ENCODE peak calls at places on chromosome 21, in four cellular contexts. D, N, G and F are unnamed samples.

GRCh38 chr21:33135925-33136324 is 66.0 kb downstream of the OLIG1 start:
- DNase-seq in D (no peak), N (no peak), G (no peak), F (no peak)

GRCh38 chr21:37072239-37072987 is 458 bp downstream of the PIGP start:
- DNase-seq in D (no peak), N (peak), G (peak), F (peak)

GRCh38 chr21:14259669-14260458 is 43.9 kb downstream of the RBM11 start:
- DNase-seq in D (no peak), N (no peak), G (peak), F (no peak)

GRCh38 chr21:25412090-25412489 is 195.2 kb downstream of the MRPL39 start:
- DNase-seq in D (no peak), N (no peak), G (no peak), F (no peak)

GRCh38 chr21:29233611-29234540 is 64.8 kb upstream of the BACH1 start:
- DNase-seq in D (no peak), N (no peak), G (no peak), F (no peak)

GRCh38 chr21:33403128-33403785 is at the start of gene IFNGR2:
- DNase-seq in D (peak), N (no peak), G (no peak), F (no peak)

GRCh38 chr21:36749935-36750578 is 51.1 kb downstream of the SIM2 start:
- DNase-seq in D (peak), N (no peak), G (no peak), F (no peak)

GRCh38 chr21:17759546-17760178 is 59.5 kb downstream of the C21orf91 start:
- DNase-seq in D (no peak), N (no peak), G (no peak), F (no peak)

GRCh38 chr21:40967771-40968170 is 120.8 kb upstream of the DSCAM start:
- DNase-seq in D (no peak), N (no peak), G (no peak), F (no peak)

GRCh38 chr21:36542312-36543101 is 62.6 kb upstream of the CLDN14 start:
- DNase-seq in D (no peak), N (peak), G (no peak), F (no peak)

GRCh38 chr21:28822064-28822402 is 170.6 kb downstream of the LTN1 start:
- DNase-seq in D (no peak), N (no peak), G (no peak), F (no peak)

GRCh38 chr21:36065497-36066036 is 4.3 kb upstream of the CBR1 start:
- DNase-seq in D (no peak), N (no peak), G (no peak), F (no peak)

GRCh38 chr21:32900814-32901213 is 124.9 kb upstream of the OLIG2 start:
- DNase-seq in D (no peak), N (no peak), G (no peak), F (no peak)

GRCh38 chr21:36246080-36246631 is 73.8 kb upstream of the MORC3 start:
- DNase-seq in D (no peak), N (peak), G (no peak), F (peak)

GRCh38 chr21:37060296-37060695 is 12.6 kb downstream of the PIGP start:
- DNase-seq in D (no peak), N (no peak), G (peak), F (peak)

GRCh38 chr21:24428539-24429186 is 1178.6 kb downstream of the MRPL39 start:
- DNase-seq in D (no peak), N (no peak), G (no peak), F (no peak)

GRCh38 chr21:28975401-28975800 is 17.3 kb downstream of the LTN1 start:
- DNase-seq in D (no peak), N (no peak), G (no peak), F (no peak)

GRCh38 chr21:21406918-21407317 is 408.7 kb downstream of the NCAM2 start:
- DNase-seq in D (no peak), N (no peak), G (no peak), F (no peak)

GRCh38 chr21:15894596-15894995 is 164.8 kb downstream of the USP25 start:
- DNase-seq in D (no peak), N (no peak), G (no peak), F (no peak)

GRCh38 chr21:15895142-15896106 is 165.6 kb downstream of the USP25 start:
- DNase-seq in D (no peak), N (no peak), G (no peak), F (no peak)

GRCh38 chr21:15896501-15896900 is 166.7 kb downstream of the USP25 start:
- DNase-seq in D (no peak), N (no peak), G (no peak), F (no peak)

DNA sequence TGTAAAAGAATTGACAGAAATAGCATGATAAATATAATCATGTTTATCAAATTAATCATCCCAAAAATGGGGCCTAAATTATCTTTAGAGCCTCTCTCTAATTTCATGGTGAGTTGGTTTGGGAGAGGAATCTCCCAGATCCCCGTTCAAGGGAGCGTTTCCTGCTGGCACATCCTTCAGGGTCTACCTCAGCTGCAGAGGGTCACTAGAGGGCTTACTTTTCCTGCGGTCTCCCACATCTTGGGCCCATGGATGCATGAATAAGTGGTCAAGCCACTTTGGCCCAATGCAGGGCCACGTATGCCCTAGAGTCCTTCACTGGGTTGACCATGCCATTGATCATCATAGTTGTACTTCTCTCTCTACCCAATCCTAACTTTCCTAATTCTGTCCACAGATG is 164.1 kb downstream of the USP25 start:
- DNase-seq in D (no peak), N (no peak), G (no peak), F (no peak)
- TF ChIP-seq POLR2A in D (no peak), N (no peak), G (no peak), F (no peak)

GRCh38 chr21:44727321-44727720 is 15.9 kb upstream of the TSPEAR start:
- DNase-seq in D (no peak), N (no peak), G (no peak), F (peak)

GRCh38 chr21:44727757-44728156 is 16.4 kb upstream of the TSPEAR start:
- DNase-seq in D (peak), N (no peak), G (no peak), F (no peak)

GRCh38 chr21:44724926-44725325 is 13.6 kb upstream of the TSPEAR start:
- DNase-seq in D (no peak), N (no peak), G (no peak), F (peak)

GRCh38 chr21:44728716-44729115 is 17.3 kb upstream of the TSPEAR start:
- DNase-seq in D (no peak), N (no peak), G (no peak), F (peak)

DNA sequence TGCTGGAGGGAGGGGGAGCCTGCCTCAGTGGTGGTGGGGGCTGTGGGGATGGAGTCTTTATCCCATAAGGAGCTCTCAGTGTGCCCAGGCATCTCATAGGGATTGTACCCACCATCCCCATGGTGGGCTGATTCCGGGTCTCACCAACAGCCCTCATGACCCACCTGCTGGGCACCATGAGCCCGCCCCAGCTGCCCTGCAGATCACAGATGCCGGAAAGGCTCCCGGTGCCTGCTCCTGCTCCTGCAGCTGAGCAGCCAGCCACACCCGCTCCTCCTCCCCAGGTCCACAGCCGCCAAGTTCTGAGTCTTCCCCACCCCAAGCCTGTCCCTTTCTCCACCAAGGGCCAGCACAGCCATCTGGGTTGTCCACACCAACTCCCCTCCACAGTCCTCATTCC is 15.4 kb upstream of the TSPEAR start:
- DNase-seq in D (peak), N (no peak), G (no peak), F (peak)
- H3K4me3 ChIP-seq in D (no peak), N (no peak), G (no peak), F (no peak)

GRCh38 chr21:34890258-34890723 is 158.8 kb downstream of the RUNX1 start:
- DNase-seq in D (no peak), N (no peak), G (no peak), F (no peak)
- TF ChIP-seq CTCF in D (peak), N (no peak), G (no peak), F (no peak)

GRCh38 chr21:27024971-27025370 is 58.1 kb upstream of the ADAMTS5 start:
- DNase-seq in D (no peak), N (no peak), G (no peak), F (no peak)

GRCh38 chr21:27023186-27023585 is 56.3 kb upstream of the ADAMTS5 start:
- DNase-seq in D (no peak), N (no peak), G (no peak), F (no peak)

GRCh38 chr21:27021801-27022200 is 54.9 kb upstream of the ADAMTS5 start:
- DNase-seq in D (no peak), N (no peak), G (no peak), F (no peak)

GRCh38 chr21:27024316-27024715 is 57.4 kb upstream of the ADAMTS5 start:
- DNase-seq in D (no peak), N (no peak), G (no peak), F (no peak)

DNA sequence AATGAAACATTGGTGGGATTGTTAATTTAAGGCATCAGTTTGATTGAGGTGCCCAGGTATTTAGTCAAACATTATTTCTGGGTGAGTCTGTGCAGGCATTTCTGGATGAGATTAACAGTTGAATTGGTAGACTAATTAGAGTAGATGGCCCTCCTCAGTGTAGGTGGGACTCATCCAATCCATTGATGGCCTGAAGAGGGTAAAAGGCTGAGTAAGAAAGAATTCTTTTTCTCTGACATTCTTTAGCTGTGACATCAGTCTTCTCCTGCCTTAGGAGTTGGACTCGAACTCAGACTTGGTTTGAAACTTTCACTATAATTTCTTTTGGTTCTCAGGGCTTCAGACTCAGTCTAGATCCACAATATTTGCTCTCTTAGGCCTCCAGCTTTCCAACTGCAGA is 59.6 kb upstream of the ADAMTS5 start:
- DNase-seq in D (no peak), N (no peak), G (no peak), F (no peak)
- TF ChIP-seq POLR2A in D (no peak), N (no peak), G (no peak), F (no peak)

DNA sequence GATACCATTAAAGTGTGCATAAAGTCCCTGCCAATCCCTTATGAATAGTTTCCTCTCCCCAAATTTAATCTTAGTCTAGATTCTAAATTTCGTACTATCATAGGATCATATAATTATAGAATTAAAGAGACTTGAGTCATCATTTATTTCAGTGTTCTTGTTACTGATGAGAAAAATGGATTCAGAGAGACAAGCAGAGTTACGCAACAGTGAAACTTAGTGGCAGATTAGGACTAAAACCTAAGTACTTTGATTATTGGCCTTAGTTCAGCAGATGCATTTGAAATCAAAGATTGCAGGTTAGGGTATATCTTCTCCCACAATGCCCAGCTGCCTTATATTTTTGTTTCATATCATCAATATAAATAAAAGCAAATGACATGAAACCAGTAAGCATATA is 843 bp upstream of the KRTAP19-7 start:
- DNase-seq in D (no peak), N (no peak), G (no peak), F (no peak)
- H3K4me3 ChIP-seq in D (no peak), N (no peak), G (no peak), F (no peak)

GRCh38 chr21:45319461-45320211 is 31.9 kb upstream of the POFUT2 start:
- DNase-seq in D (peak), N (no peak), G (no peak), F (no peak)
- TF ChIP-seq CTCF in D (no peak), N (no peak), G (no peak), F (no peak)

DNA sequence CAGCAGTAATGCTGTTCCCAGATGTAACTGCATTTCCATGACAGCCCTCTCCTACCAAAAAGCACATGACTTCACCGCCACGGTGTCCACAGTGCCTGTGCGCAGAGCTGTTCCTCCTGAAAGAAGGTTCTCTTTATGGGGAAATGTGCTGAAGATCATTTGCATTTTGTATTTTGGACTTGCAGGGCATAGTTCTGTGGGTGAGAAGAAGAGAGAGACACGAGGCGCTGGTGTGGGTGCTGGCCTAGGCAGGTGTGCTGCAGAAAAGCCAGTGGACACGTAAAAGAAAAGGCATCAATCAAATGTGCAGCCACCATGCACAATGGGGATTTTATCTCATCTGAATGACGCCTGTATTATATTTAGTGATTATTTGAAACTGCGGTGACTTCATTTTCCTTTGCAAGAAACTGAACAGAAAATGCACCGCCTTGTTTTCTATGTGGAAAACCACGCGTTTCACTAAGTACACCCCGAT is 21.3 kb downstream of the SLC37A1 start:
- DNase-seq in D (no peak), N (no peak), G (no peak), F (no peak)
- TF ChIP-seq POLR2A in D (no peak), N (no peak), G (no peak), F (no peak)

DNA sequence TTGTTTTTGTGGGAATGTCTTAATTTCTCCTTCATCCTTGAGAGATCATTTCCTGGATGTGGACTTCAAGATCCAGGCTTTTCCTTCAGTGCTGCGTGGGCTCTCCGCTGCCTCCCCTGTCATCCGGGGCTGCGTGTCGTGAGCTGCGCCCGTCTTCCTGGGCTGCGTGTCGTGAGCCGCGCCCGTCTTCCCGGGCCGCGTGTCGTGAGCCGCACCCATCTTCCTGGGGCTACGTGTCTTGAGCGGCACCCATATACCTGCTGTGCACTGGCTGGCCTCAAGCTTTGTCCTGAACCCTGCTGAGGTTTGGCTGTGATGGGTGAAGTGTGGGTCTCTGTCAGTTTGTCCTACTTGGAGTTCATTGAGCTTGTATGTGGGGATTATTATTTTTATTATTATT is 55.1 kb downstream of the PCNT start:
- DNase-seq in D (no peak), N (no peak), G (no peak), F (no peak)
- H3K4me3 ChIP-seq in D (no peak), N (no peak), G (no peak), F (no peak)

DNA sequence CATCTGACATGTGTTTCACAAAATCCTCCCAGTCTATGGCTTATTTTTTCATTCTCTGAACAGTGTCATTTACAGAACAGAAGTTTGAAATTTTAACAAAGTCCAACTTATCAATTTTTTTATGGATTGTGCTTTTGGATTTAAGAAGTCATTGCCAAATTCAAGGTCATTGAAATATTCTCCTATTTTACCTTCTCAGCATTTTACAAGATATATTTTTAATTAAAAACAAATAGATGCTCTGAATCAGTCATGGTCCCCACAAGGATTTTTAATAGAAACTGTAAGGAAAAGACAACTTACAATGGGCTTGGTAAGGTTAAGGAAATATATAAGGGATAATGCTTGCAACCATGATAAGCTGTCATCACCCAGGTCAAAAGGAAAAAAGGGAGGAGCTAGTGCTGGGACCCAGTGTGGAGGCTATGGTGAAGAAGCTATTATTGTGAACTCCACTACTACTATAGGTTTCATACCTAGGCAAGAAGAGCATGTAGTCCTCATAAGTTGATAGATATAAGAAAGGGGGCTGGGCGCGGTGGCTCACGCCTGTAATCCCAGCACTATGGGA is 144.5 kb upstream of the KCNJ15 start:
- DNase-seq in D (no peak), N (no peak), G (no peak), F (no peak)
- TF ChIP-seq CTCF in D (no peak), N (no peak), G (no peak), F (no peak)